ENCODE peak calls at places on chromosomes 16 and 17, in seven cellular contexts. Y is gastrocnemius medialis, H is mammary epithelial cell, W is stomach, M is Calu3, A is endothelial cell, L is esophagus squamous epithelium. J is an unnamed sample.

GRCh38 chr16:67517178-67517492 is 11.5 kb upstream of the RIPOR1 start:
- DNase-seq in M (no peak), L (no peak), W (no peak), Y (no peak), A (no peak), H (no peak), J (no peak)

GRCh38 chr17:72661093-72661944 is 431.2 kb downstream of the SLC39A11 start:
- DNase-seq in H (peak; percentile 100), A (no peak), L (no peak), Y (no peak), M (peak; percentile 94), W (no peak), J (peak; percentile 99)

GRCh38 chr16:56212144-56212543 is 20.9 kb downstream of the GNAO1 start:
- DNase-seq in L (no peak), M (no peak), W (no peak), Y (no peak), H (no peak), A (no peak), J (no peak)

GRCh38 chr17:41464682-41465081 is 2.5 kb downstream of the KRT32 start:
- DNase-seq in H (peak; percentile 96), L (no peak), Y (peak; percentile 72), M (peak; percentile 74), W (peak; percentile 59), A (no peak), J (peak; percentile 98)

GRCh38 chr17:8162997-8163977 is 539 bp upstream of the VAMP2 start:
- DNase-seq in A (no peak), L (no peak), W (no peak), M (no peak), H (no peak), Y (peak; percentile 49), J (no peak)

GRCh38 chr17:2481760-2482159 is 29.9 kb downstream of the METTL16 start:
- DNase-seq in Y (no peak), W (no peak), A (no peak), M (no peak), H (no peak), L (no peak), J (no peak)

GRCh38 chr17:3531266-3532101 is 26.1 kb downstream of the TRPV3 start:
- DNase-seq in L (no peak), W (no peak), Y (peak; percentile 49), A (no peak), H (no peak), M (no peak), J (no peak)

GRCh38 chr17:65064452-65065019 is 8.0 kb upstream of the GNA13 start:
- DNase-seq in L (no peak), W (no peak), Y (no peak), M (no peak), H (peak; percentile 96), A (no peak), J (peak; percentile 96)

GRCh38 chr16:80969114-80969484 is 37.6 kb downstream of the CMC2 start:
- DNase-seq in L (no peak), H (no peak), A (no peak), W (no peak), Y (no peak), M (no peak), J (no peak)

GRCh38 chr16:53502331-53503269 is at the start of gene AKTIP:
- DNase-seq in L (no peak), Y (peak; percentile 79), M (peak; percentile 86), W (peak; percentile 79), H (peak; percentile 43), A (peak; percentile 38), J (peak; percentile 79)

GRCh38 chr16:53503270-53503911 is 382 bp upstream of the AKTIP start:
- DNase-seq in A (peak; percentile 99), H (peak; percentile 100), M (peak; percentile 100), L (peak; percentile 100), Y (peak; percentile 100), W (peak; percentile 100), J (peak; percentile 100)

GRCh38 chr16:53504665-53505064 is 1.7 kb upstream of the AKTIP start:
- DNase-seq in H (peak; percentile 4), A (no peak), W (no peak), L (no peak), Y (no peak), M (peak; percentile 18), J (peak; percentile 46)

GRCh38 chr16:53506254-53506653 is 3.2 kb upstream of the AKTIP start:
- DNase-seq in H (no peak), A (no peak), Y (no peak), W (no peak), L (no peak), M (no peak), J (no peak)

GRCh38 chr16:53504161-53504663 is 1.2 kb upstream of the AKTIP start:
- DNase-seq in L (no peak), W (peak; percentile 36), H (peak; percentile 3), Y (peak; percentile 57), A (peak; percentile 40), M (peak; percentile 53), J (no peak)
- TF ChIP-seq CTCF in L (no peak), W (no peak), H (no peak), Y (no peak), A (no peak), M (no peak), J (no peak)

GRCh38 chr17:55549140-55549539 is 37.9 kb upstream of the SMIM36 start:
- DNase-seq in M (peak; percentile 30), A (no peak), H (no peak), L (no peak), Y (no peak), W (no peak), J (peak; percentile 22)
- TF ChIP-seq CTCF in M (no peak), A (peak; percentile 30), H (peak; percentile 26), L (no peak), Y (no peak), W (no peak), J (no peak)

GRCh38 chr16:24041834-24042631 is 206.2 kb downstream of the PRKCB start:
- DNase-seq in W (peak; percentile 62), H (peak; percentile 44), L (no peak), A (peak; percentile 80), M (peak; percentile 83), Y (no peak), J (peak; percentile 65)

GRCh38 chr16:24035127-24035842 is 199.5 kb downstream of the PRKCB start:
- DNase-seq in Y (no peak), L (no peak), M (no peak), H (no peak), W (no peak), A (no peak), J (no peak)

GRCh38 chr16:24037335-24037734 is 201.6 kb downstream of the PRKCB start:
- DNase-seq in M (no peak), W (no peak), H (no peak), A (no peak), Y (no peak), L (no peak), J (no peak)

GRCh38 chr16:24036038-24036543 is 200.3 kb downstream of the PRKCB start:
- DNase-seq in M (no peak), L (no peak), W (no peak), A (no peak), H (no peak), Y (no peak), J (no peak)

GRCh38 chr16:24036614-24037013 is 200.8 kb downstream of the PRKCB start:
- DNase-seq in A (peak; percentile 65), Y (no peak), H (peak; percentile 33), L (no peak), M (peak; percentile 62), W (peak; percentile 28), J (peak; percentile 45)
- TF ChIP-seq CTCF in A (peak; percentile 75), Y (peak; percentile 20), H (peak; percentile 82), L (peak; percentile 68), M (peak; percentile 71), W (no peak), J (peak; percentile 74)

GRCh38 chr16:551210-551609 is 9.0 kb upstream of the PRR35 start:
- DNase-seq in H (no peak), A (no peak), L (no peak), M (no peak), Y (no peak), W (no peak), J (no peak)
- TF ChIP-seq CTCF in H (no peak), A (no peak), L (no peak), M (no peak), Y (no peak), W (no peak), J (no peak)

GRCh38 chr17:45138911-45139532 is 3.5 kb downstream of the ACBD4 start:
- DNase-seq in Y (no peak), H (no peak), M (no peak), A (no peak), L (no peak), W (no peak), J (no peak)
- TF ChIP-seq CTCF in Y (no peak), H (no peak), M (no peak), A (no peak), L (no peak), W (no peak), J (no peak)

J was measured in epithelial cell of esophagus.